ENCODE peak calls at places on chromosomes 13 and 19, in four cellular contexts. B is IMR-90, D is T1000, T is aorta. X is an unnamed sample.

GRCh38 chr19:46739290-46739771 is 6.5 kb upstream of the FKRP start:
- DNase-seq in B (no peak), D (no peak), T (peak; percentile 60), X (no peak)

GRCh38 chr13:35930665-35931631 is 200.2 kb downstream of the DCLK1 start:
- DNase-seq in B (peak; percentile 20), D (no peak), T (no peak), X (no peak)

GRCh38 chr13:34521166-34521565 is 420.9 kb upstream of the NBEA start:
- DNase-seq in B (no peak), D (no peak), T (no peak), X (no peak)

GRCh38 chr13:26614721-26615120 is 57.2 kb downstream of the WASF3 start:
- DNase-seq in B (no peak), D (no peak), T (no peak), X (no peak)

GRCh38 chr13:28763887-28764286 is 45.1 kb upstream of the SLC46A3 start:
- DNase-seq in B (no peak), D (no peak), T (no peak), X (no peak)

GRCh38 chr19:9914001-9914314 is 22.4 kb downstream of the OLFM2 start:
- DNase-seq in B (no peak), D (no peak), T (no peak), X (no peak)

GRCh38 chr19:18408053-18408476 is 10.6 kb upstream of the LRRC25 start:
- DNase-seq in B (no peak), D (no peak), T (no peak), X (no peak)

GRCh38 chr19:709965-710714 is 1.4 kb downstream of the PALM start:
- DNase-seq in B (no peak), D (no peak), T (peak; percentile 66), X (no peak)

GRCh38 chr13:35791191-35791902 is 314.9 kb upstream of the MAB21L1 start:
- DNase-seq in B (peak; percentile 48), D (no peak), T (no peak), X (no peak)

GRCh38 chr13:112204881-112205327 is 138.0 kb downstream of the SOX1 start:
- DNase-seq in B (no peak), D (no peak), T (no peak), X (peak; percentile 31)

X was measured in H54.